ENCODE peak calls at places on chromosomes 3 and 15, in nine cellular contexts. J is ovary, K is K562, D is lower leg skin, X is stomach, Z is Peyer's patch, F is GM12891, H is tibial nerve, A is adrenal gland. Q is an unnamed sample.

GRCh38 chr15:78739996-78740903 is 71.0 kb downstream of the ADAMTS7 start:
- DNase-seq in J (no peak), K (peak), D (no peak), X (peak), Z (peak), F (no peak), H (no peak), A (peak), Q (no peak)

GRCh38 chr3:12185172-12185710 is 26.5 kb upstream of the TIMP4 start:
- DNase-seq in J (no peak), K (no peak), D (no peak), X (no peak), Z (no peak), F (no peak), H (no peak), A (no peak), Q (no peak)

GRCh38 chr15:61003683-61004299 is 225.3 kb downstream of the RORA start:
- DNase-seq in J (no peak), K (no peak), D (no peak), X (no peak), Z (no peak), F (no peak), H (no peak), A (no peak), Q (no peak)

GRCh38 chr3:54320376-54320775 is 198.0 kb downstream of the CACNA2D3 start:
- DNase-seq in J (no peak), K (no peak), D (no peak), X (no peak), Z (no peak), F (no peak), H (no peak), A (no peak), Q (no peak)

GRCh38 chr15:87500240-87500639 is 756.3 kb downstream of the NTRK3 start:
- DNase-seq in J (no peak), K (no peak), D (no peak), X (no peak), Z (no peak), F (no peak), H (no peak), A (peak), Q (no peak)

GRCh38 chr3:36876181-36876936 is 68.5 kb downstream of the TRANK1 start:
- DNase-seq in J (no peak), K (peak), D (no peak), X (no peak), Z (no peak), F (peak), H (no peak), A (no peak), Q (no peak)

GRCh38 chr15:74790080-74790916 is 8.4 kb downstream of the CSK start:
- DNase-seq in J (peak), K (no peak), D (no peak), X (peak), Z (peak), F (no peak), H (peak), A (peak), Q (peak)

GRCh38 chr3:137762674-137763593 is 1.2 kb upstream of the SOX14 start:
- DNase-seq in J (no peak), K (no peak), D (no peak), X (no peak), Z (no peak), F (no peak), H (no peak), A (no peak), Q (no peak)

GRCh38 chr15:60091150-60091549 is 87.0 kb downstream of the FOXB1 start:
- DNase-seq in J (no peak), K (no peak), D (no peak), X (peak), Z (no peak), F (no peak), H (peak), A (peak), Q (peak)

GRCh38 chr15:94743668-94744067 is 512.3 kb downstream of the MCTP2 start:
- DNase-seq in J (no peak), K (no peak), D (no peak), X (no peak), Z (no peak), F (no peak), H (no peak), A (no peak), Q (no peak)

GRCh38 chr15:66388057-66388363 is 1.3 kb downstream of the MAP2K1 start:
- DNase-seq in J (no peak), K (no peak), D (no peak), X (no peak), Z (no peak), F (no peak), H (no peak), A (no peak), Q (no peak)

GRCh38 chr15:66388576-66388975 is 1.9 kb downstream of the MAP2K1 start:
- DNase-seq in J (no peak), K (no peak), D (no peak), X (no peak), Z (no peak), F (no peak), H (no peak), A (no peak), Q (no peak)

GRCh38 chr15:66389098-66389858 is 2.6 kb downstream of the MAP2K1 start:
- DNase-seq in J (no peak), K (no peak), D (no peak), X (no peak), Z (no peak), F (no peak), H (no peak), A (no peak), Q (no peak)

GRCh38 chr15:66387176-66388056 is 704 bp downstream of the MAP2K1 start:
- DNase-seq in J (peak), K (peak), D (peak), X (peak), Z (peak), F (no peak), H (peak), A (peak), Q (peak)

DNA sequence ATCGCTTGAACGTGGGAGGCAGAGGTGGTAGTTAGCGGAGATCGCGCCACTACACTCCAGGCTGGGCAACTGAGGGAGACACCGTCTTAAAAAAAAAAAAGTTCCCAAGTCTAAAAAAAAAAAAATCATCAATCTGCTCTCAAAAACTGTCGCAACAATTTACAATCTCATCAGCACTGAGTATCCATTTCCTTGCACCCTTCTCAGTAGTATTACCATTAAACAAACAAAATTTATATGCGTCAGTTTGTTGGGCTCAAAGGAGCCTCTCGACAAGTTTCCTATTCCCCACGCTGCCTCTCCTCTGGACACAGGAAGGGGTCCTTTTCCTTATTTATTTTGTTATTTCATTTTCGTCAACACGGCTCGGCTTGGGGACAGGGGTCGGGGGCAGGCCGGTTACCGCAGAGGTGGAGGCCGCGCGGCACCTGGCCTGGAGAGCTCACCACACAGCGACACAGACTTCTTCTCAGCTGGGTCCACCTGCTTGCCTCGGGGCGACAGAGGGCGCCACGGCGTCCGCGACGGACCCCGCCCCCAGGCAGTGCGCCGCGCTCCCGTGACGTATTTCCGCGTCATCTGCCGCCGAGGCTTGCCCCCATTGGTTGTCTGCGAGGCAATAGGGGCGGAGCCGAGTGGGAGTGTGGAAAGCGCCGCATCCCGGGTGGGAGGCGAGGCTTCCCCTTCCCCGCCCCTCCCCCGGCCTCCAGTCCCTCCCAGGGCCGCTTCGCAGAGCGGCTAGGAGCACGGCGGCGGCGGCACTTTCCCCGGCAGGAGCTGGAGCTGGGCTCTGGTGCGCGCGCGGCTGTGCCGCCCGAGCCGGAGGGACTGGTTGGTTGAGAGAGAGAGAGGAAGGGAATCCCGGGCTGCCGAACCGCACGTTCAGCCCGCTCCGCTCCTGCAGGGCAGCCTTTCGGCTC is at the start of gene MAP2K1:
- DNase-seq in J (peak), K (peak), D (peak), X (peak), Z (peak), F (peak), H (peak), A (peak), Q (peak)
- TF ChIP-seq POLR2A in J (peak), K (peak), D (no peak), X (no peak), Z (peak), F (peak), H (peak), A (peak), Q (peak)

GRCh38 chr3:47227678-47228077 is 54.9 kb downstream of the KIF9 start:
- DNase-seq in J (no peak), K (no peak), D (no peak), X (no peak), Z (peak), F (no peak), H (no peak), A (peak), Q (no peak)
- TF ChIP-seq POLR2A in J (no peak), K (no peak), D (no peak), X (no peak), Z (no peak), F (no peak), H (no peak), A (no peak), Q (no peak)

GRCh38 chr3:178381555-178381954 is 154.7 kb upstream of the KCNMB2 start:
- DNase-seq in J (no peak), K (no peak), D (no peak), X (no peak), Z (no peak), F (no peak), H (no peak), A (no peak), Q (no peak)

GRCh38 chr3:178385280-178385952 is 150.8 kb upstream of the KCNMB2 start:
- DNase-seq in J (no peak), K (peak), D (peak), X (no peak), Z (no peak), F (no peak), H (peak), A (peak), Q (no peak)

GRCh38 chr3:178384302-178384939 is 151.8 kb upstream of the KCNMB2 start:
- DNase-seq in J (no peak), K (no peak), D (no peak), X (no peak), Z (no peak), F (no peak), H (no peak), A (no peak), Q (no peak)

GRCh38 chr3:178382388-178383061 is 153.7 kb upstream of the KCNMB2 start:
- DNase-seq in J (no peak), K (no peak), D (no peak), X (no peak), Z (no peak), F (no peak), H (no peak), A (peak), Q (no peak)

GRCh38 chr3:178381971-178382370 is 154.3 kb upstream of the KCNMB2 start:
- DNase-seq in J (no peak), K (no peak), D (no peak), X (no peak), Z (no peak), F (no peak), H (no peak), A (no peak), Q (no peak)
- TF ChIP-seq POLR2A in J (no peak), K (no peak), D (no peak), X (no peak), Z (no peak), F (no peak), H (no peak), A (no peak), Q (no peak)

GRCh38 chr3:142723968-142724681 is at the start of gene TRPC1:
- DNase-seq in J (peak), K (peak), D (peak), X (peak), Z (peak), F (peak), H (peak), A (peak), Q (peak)
- TF ChIP-seq POLR2A in J (peak), K (peak), D (no peak), X (no peak), Z (peak), F (no peak), H (peak), A (peak), Q (peak)

DNA sequence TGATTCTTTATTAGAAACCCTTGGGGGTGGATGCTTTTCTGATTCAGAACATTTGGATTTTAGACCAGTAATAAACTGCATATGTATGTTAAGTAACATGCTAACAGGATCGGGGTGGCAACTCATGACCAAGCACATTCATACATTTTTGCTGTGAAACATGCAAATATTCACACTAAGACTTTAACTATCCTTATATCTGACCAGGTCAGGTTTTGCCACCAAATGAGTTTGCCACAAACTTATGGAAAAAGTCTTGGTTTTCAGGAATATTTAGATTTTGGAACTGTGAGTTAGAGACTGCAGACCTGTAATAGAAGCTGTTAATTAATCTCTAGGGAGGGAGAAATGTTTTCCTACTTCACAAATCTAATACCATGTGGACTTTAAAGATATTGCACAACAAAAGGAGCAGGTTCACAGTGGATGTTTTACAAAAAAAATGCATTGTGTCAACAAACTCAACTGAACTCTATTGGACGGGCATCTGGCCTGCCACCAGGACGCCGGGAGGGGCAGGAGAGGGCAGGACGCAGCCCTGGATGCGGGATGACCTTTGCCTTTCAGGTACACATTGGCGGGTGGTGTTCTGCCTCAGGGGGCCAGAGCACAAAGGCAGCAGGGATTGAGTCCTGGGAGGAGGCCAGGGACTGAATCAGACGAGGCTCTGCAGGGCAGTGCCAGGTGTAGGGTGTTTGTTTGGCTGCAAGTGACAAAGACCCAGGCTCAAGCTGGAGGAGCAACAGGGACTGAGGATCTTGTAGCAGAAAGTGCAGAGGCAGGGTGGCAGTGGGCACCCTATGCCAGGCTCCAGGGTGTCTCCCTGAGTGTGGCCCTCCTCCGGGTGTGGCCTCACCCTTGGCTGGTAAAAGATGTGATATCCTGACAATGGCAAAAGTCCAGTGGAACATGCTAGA is 30.1 kb upstream of the KLF13 start:
- DNase-seq in J (peak), K (no peak), D (peak), X (peak), Z (no peak), F (no peak), H (no peak), A (peak), Q (no peak)
- TF ChIP-seq POLR2A in J (no peak), K (no peak), D (no peak), X (no peak), Z (no peak), F (no peak), H (no peak), A (no peak), Q (no peak)

GRCh38 chr15:67033521-67033920 is 31.9 kb upstream of the SMAD3 start:
- DNase-seq in J (peak), K (no peak), D (no peak), X (no peak), Z (no peak), F (no peak), H (no peak), A (no peak), Q (no peak)
- TF ChIP-seq POLR2A in J (no peak), K (no peak), D (no peak), X (no peak), Z (no peak), F (no peak), H (no peak), A (no peak), Q (no peak)

DNA sequence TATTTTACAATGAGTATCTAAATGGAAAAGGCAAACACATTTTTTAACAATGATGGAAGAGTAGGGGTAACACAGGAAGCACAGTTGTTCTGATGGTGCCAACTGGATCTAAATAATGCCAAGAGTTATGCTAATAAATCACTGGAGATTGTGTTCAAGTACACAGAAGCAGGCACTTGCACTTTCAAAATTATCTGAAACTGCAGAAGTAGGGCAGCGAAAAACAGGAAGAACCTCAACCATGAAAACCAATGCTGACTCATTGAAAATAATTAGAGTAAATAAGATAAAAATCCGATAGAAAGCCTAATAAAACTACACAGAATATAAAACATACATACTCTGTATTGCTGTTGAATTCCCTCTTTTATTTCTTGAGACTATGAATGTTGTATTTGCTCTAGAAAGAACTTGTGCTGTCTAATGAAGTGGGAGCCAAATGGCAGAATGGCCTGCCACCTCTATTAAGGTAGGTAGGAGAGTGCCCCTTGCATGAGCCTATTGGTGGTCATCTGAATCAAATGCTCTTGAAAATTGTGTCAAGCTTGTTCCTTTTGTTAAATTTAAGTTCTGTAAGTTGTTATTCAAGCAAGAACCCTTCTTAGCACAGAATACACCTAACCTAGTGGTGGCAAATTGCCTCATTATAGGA is 93.7 kb downstream of the ABI3BP start:
- DNase-seq in J (no peak), K (no peak), D (no peak), X (no peak), Z (no peak), F (no peak), H (no peak), A (no peak), Q (no peak)
- TF ChIP-seq POLR2A in J (no peak), K (no peak), D (no peak), X (no peak), Z (no peak), F (no peak), H (no peak), A (no peak), Q (no peak)

GRCh38 chr3:126257984-126258383 is 77.6 kb upstream of the ALDH1L1 start:
- DNase-seq in J (no peak), K (no peak), D (no peak), X (no peak), Z (no peak), F (no peak), H (no peak), A (no peak), Q (no peak)

GRCh38 chr3:126261037-126261436 is 80.7 kb upstream of the ALDH1L1 start:
- DNase-seq in J (peak), K (peak), D (peak), X (peak), Z (no peak), F (no peak), H (peak), A (peak), Q (no peak)

GRCh38 chr3:126258670-126259069 is 78.3 kb upstream of the ALDH1L1 start:
- DNase-seq in J (no peak), K (peak), D (no peak), X (no peak), Z (no peak), F (no peak), H (no peak), A (no peak), Q (peak)

GRCh38 chr3:126262227-126262626 is 81.8 kb upstream of the ALDH1L1 start:
- DNase-seq in J (no peak), K (no peak), D (no peak), X (no peak), Z (no peak), F (no peak), H (no peak), A (no peak), Q (no peak)

DNA sequence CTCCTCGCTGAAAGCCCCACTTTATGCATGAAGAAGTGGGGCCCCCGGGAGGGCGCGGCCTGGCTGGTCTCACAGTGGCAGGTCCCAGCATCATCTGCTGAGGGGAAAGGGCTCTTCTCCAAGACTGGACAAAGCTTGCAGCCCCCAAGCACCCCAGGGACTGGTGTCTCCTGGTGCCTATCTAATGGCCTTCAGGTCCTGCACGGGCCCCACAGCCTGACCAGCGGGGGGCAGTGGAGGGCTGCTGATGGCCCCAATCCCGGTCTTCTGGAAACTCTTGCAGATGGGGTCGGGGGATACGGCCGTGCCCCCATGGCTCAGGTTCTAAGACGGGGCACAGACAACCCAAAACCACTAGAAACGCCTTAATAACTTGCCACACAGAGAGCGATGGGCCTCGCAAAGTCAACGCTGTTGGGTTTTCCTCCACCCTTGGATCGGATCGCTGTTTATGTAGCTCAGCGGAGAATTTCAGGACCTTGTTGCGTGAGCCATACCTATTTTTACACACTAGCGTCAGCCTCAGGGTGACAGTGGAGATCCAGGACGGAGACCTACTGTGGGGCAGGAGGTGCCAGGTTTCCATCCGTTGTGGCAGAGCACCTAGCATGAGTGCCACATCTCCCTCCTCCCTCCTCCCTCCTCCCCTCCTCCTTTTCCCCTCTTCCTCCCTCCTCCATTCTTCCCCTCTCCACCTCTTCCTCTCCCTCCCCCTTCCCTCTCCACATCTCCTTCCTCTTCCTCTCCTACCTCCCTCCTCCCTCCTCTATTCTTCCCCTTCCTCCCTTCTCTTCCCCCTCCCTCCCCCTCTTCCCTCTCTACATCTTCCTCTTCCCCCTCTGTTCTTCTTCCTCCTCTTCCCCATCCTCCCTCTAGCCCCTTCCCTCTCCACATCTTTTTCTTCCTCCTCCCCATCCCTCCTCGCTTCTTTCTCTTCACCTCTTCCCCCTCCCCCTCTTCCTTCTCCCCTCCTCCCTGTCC is 79.3 kb upstream of the ALDH1L1 start:
- DNase-seq in J (peak), K (peak), D (no peak), X (peak), Z (no peak), F (no peak), H (no peak), A (peak), Q (no peak)
- TF ChIP-seq POLR2A in J (no peak), K (no peak), D (no peak), X (no peak), Z (no peak), F (no peak), H (no peak), A (no peak), Q (no peak)

Q was measured in H54.